ENCODE peak calls at places on chromosome X, in four cellular contexts. Z, A, M and T are unnamed samples.

GRCh38 chrX:140563893-140564292 is 59.0 kb upstream of the SOX3 start:
- DNase-seq in Z (no peak), A (no peak), M (no peak), T (no peak)

GRCh38 chrX:19990225-19990518 is 689 bp downstream of the BCLAF3 start:
- DNase-seq in Z (no peak), A (no peak), M (no peak), T (no peak)

GRCh38 chrX:13167444-13168207 is 123.2 kb upstream of the FAM9C start:
- DNase-seq in Z (peak), A (no peak), M (no peak), T (no peak)

GRCh38 chrX:71514367-71515038 is 18.4 kb upstream of the OGT start:
- DNase-seq in Z (no peak), A (peak), M (no peak), T (no peak)

GRCh38 chrX:19626230-19626629 is 110.9 kb upstream of the MAP3K15 start:
- DNase-seq in Z (no peak), A (no peak), M (no peak), T (no peak)

GRCh38 chrX:71871367-71871766 is 39.3 kb upstream of the NHSL2 start:
- DNase-seq in Z (no peak), A (no peak), M (no peak), T (no peak)

GRCh38 chrX:18649498-18649951 is 22.4 kb downstream of the RS1 start:
- DNase-seq in Z (no peak), A (no peak), M (peak), T (no peak)

GRCh38 chrX:23554304-23554703 is 113.0 kb upstream of the PRDX4 start:
- DNase-seq in Z (peak), A (no peak), M (no peak), T (peak)

GRCh38 chrX:48592971-48593370 is 4.3 kb upstream of the WDR13 start:
- DNase-seq in Z (no peak), A (no peak), M (no peak), T (no peak)

GRCh38 chrX:45295587-45295986 is 94.9 kb upstream of the DIPK2B start:
- DNase-seq in Z (no peak), A (no peak), M (no peak), T (no peak)

GRCh38 chrX:26845051-26845450 is 618.1 kb downstream of the PPP4R3C start:
- DNase-seq in Z (no peak), A (no peak), M (no peak), T (no peak)

GRCh38 chrX:39476596-39476995 is 621.2 kb downstream of the BCOR start:
- DNase-seq in Z (no peak), A (no peak), M (no peak), T (peak)

GRCh38 chrX:46573331-46573895 is at the start of gene CHST7:
- DNase-seq in Z (peak), A (no peak), M (no peak), T (no peak)
- TF ChIP-seq NRF1 in Z (no peak), A (no peak), M (no peak), T (no peak)

GRCh38 chrX:108439434-108439883 is at the start of gene COL4A5:
- DNase-seq in Z (no peak), A (no peak), M (peak), T (peak)

GRCh38 chrX:108437354-108437753 is 868 bp downstream of the COL4A6 start:
- DNase-seq in Z (no peak), A (no peak), M (no peak), T (no peak)

GRCh38 chrX:108439961-108440696 is 491 bp downstream of the COL4A5 start:
- DNase-seq in Z (no peak), A (no peak), M (no peak), T (peak)

GRCh38 chrX:108435261-108435660 is 3.0 kb downstream of the COL4A6 start:
- DNase-seq in Z (no peak), A (no peak), M (no peak), T (no peak)

GRCh38 chrX:108437789-108438623 is at the start of gene COL4A6:
- DNase-seq in Z (no peak), A (no peak), M (peak), T (peak)
- TF ChIP-seq NRF1 in Z (no peak), A (no peak), M (no peak), T (no peak)

DNA sequence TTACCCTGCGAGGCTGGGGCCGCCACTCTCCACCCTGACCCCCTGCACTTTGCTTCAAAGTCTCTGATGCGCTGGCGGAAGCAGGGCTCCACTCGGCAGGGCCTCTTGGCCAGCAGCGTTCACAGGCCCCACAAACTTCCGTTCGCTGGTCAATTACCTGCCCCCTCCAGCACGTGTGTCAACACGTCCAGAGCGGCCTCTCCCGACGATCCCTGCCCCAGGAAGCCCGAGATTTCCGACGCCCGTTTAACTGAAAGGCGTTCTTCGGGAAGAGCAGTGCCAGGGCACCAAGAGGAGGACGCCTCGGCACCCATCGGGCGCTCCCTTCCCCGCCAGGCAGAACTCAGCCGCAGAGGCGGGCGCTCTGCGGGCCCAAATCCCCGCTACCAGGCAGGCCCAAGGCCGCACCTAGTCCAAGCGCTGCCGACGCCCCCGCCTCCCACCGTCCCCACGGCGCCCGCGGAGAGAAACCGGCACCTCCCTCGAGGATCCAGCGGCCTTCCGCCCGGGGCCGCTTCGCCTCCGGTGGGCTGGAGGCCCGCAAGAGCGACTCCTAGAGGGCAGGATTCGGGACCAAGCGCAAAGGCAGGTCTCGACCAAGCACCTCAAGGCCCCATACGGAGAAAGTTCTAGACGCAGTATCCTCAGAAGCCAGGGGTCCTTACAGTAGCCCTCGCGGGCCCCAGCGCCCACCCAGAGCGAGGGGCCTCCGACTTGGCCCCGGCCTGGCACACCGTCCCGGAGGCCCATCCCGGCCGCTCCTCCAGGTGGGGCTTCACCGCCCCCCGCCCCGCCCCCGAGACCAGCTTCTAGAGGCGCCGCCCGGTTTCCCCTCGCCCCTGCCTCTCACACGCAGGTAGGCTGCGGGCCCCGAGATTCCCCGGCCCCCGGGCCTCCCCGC is 586 bp downstream of the BCAP31 start:
- DNase-seq in Z (peak), A (no peak), M (peak), T (peak)
- TF ChIP-seq NRF1 in Z (no peak), A (no peak), M (no peak), T (no peak)

GRCh38 chrX:105711805-105712204 is 110.5 kb upstream of the NRK start:
- DNase-seq in Z (no peak), A (no peak), M (no peak), T (no peak)
- TF ChIP-seq NRF1 in Z (no peak), A (no peak), M (no peak), T (no peak)

DNA sequence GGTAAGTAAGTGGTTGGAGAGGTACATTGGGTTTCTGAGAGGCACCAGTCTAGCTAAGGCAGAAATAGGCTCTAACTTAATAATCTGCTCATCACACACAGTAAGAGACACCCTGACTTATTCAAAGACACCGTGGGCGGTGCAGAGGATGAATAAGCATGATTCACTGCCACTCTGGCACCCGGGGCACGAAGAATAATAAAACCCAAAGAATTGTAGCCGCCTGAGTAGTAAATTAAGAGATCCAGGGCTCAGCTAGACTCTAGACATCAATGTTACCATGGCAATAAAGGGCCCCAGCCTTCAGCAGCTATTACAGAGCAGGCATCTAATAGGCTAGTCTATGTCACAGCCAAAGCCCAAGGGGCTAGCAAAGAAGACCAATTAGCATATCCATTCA is 3.2 kb upstream of the ATP1B4 start:
- DNase-seq in Z (no peak), A (no peak), M (no peak), T (no peak)
- TF ChIP-seq NRF1 in Z (no peak), A (no peak), M (no peak), T (no peak)

GRCh38 chrX:14916017-14916674 is 42.9 kb downstream of the MOSPD2 start:
- DNase-seq in Z (no peak), A (no peak), M (no peak), T (no peak)
- TF ChIP-seq NRF1 in Z (no peak), A (no peak), M (no peak), T (no peak)